ENCODE peak calls at places on chromosomes 3 and 15, in seven cellular contexts. T is cardiac fibroblast, A is foreskin fibroblast, L is AG04450, Z is left ventricle myocardium inferior, E is heart right ventricle, H is spleen. B is an unnamed sample.
A peak's percentile ranks its signal among the peaks of the same experiment; 100 is the strongest.

GRCh38 chr15:88274534-88275460 is 18.3 kb upstream of the NTRK3 start:
- DNase-seq in T (peak; percentile 74), A (peak; percentile 64), L (peak; percentile 21), Z (peak; percentile 32), E (peak; percentile 43), H (peak; percentile 79), B (peak; percentile 17)

GRCh38 chr3:78571486-78571885 is 1196.3 kb downstream of the ROBO1 start:
- DNase-seq in T (no peak), A (no peak), L (no peak), Z (no peak), E (no peak), H (no peak), B (no peak)

GRCh38 chr15:62783303-62783957 is 259.1 kb upstream of the TPM1 start:
- DNase-seq in T (peak; percentile 66), A (peak; percentile 89), L (peak; percentile 75), Z (no peak), E (no peak), H (no peak), B (peak; percentile 80)

GRCh38 chr15:66254364-66255292 is 1.1 kb upstream of the MEGF11 start:
- DNase-seq in T (no peak), A (no peak), L (no peak), Z (no peak), E (no peak), H (no peak), B (no peak)

GRCh38 chr3:132268956-132269355 is 48.3 kb upstream of the ACP3 start:
- DNase-seq in T (peak; percentile 60), A (peak; percentile 69), L (peak; percentile 4), Z (no peak), E (no peak), H (no peak), B (no peak)

GRCh38 chr3:182045721-182046120 is 334.0 kb downstream of the SOX2 start:
- DNase-seq in T (no peak), A (no peak), L (no peak), Z (no peak), E (no peak), H (no peak), B (no peak)

GRCh38 chr3:41317718-41318117 is 118.4 kb downstream of the CTNNB1 start:
- DNase-seq in T (peak; percentile 37), A (peak; percentile 47), L (no peak), Z (no peak), E (no peak), H (no peak), B (peak; percentile 32)

GRCh38 chr3:186213946-186214345 is 105.1 kb upstream of the ETV5 start:
- DNase-seq in T (no peak), A (no peak), L (no peak), Z (no peak), E (no peak), H (no peak), B (peak; percentile 10)

GRCh38 chr3:132805071-132805470 is 82.9 kb upstream of the NPHP3 start:
- DNase-seq in T (no peak), A (no peak), L (no peak), Z (no peak), E (no peak), H (no peak), B (no peak)

GRCh38 chr15:78146437-78147154 is 2.6 kb upstream of the IDH3A start:
- DNase-seq in T (no peak), A (peak; percentile 19), L (no peak), Z (no peak), E (no peak), H (no peak), B (no peak)

GRCh38 chr3:161403251-161403650 is 31.9 kb upstream of the SPTSSB start:
- DNase-seq in T (peak; percentile 6), A (peak; percentile 61), L (no peak), Z (no peak), E (no peak), H (no peak), B (no peak)

GRCh38 chr3:160409812-160410610 is 10.6 kb downstream of the SMC4 start:
- DNase-seq in T (peak; percentile 64), A (no peak), L (no peak), Z (no peak), E (no peak), H (no peak), B (no peak)

GRCh38 chr15:85607842-85608241 is 186.9 kb downstream of the KLHL25 start:
- DNase-seq in T (peak; percentile 84), A (peak; percentile 92), L (peak; percentile 54), Z (no peak), E (peak; percentile 65), H (no peak), B (no peak)

GRCh38 chr3:151864423-151865101 is 8.9 kb upstream of the SUCNR1 start:
- DNase-seq in T (peak; percentile 90), A (peak; percentile 79), L (peak; percentile 30), Z (no peak), E (no peak), H (no peak), B (peak; percentile 68)

GRCh38 chr15:68794869-68795268 is 25.8 kb downstream of the ANP32A start:
- DNase-seq in T (peak; percentile 14), A (peak; percentile 37), L (no peak), Z (no peak), E (no peak), H (no peak), B (no peak)

GRCh38 chr15:45551691-45552090 is 29.1 kb upstream of the SLC30A4 start:
- DNase-seq in T (no peak), A (peak; percentile 65), L (no peak), Z (no peak), E (no peak), H (no peak), B (no peak)

GRCh38 chr3:59831394-59831793 is 781.6 kb upstream of the CFAP20DC start:
- DNase-seq in T (no peak), A (no peak), L (no peak), Z (no peak), E (no peak), H (no peak), B (no peak)

GRCh38 chr3:114848643-114849350 is 298.3 kb downstream of the ZBTB20 start:
- DNase-seq in T (no peak), A (no peak), L (no peak), Z (no peak), E (no peak), H (no peak), B (no peak)

GRCh38 chr15:73368301-73369072 is at the start of gene HCN4:
- DNase-seq in T (no peak), A (peak; percentile 16), L (no peak), Z (peak; percentile 47), E (no peak), H (no peak), B (no peak)
- H3K4me3 ChIP-seq in T (no peak within 1 kb of the TSS), A (no peak within 1 kb of the TSS), L (no peak within 1 kb of the TSS), Z (peak within 1 kb of the TSS; percentile 69), E (peak within 1 kb of the TSS; percentile 55), H (no peak within 1 kb of the TSS), B (no peak within 1 kb of the TSS)

DNA sequence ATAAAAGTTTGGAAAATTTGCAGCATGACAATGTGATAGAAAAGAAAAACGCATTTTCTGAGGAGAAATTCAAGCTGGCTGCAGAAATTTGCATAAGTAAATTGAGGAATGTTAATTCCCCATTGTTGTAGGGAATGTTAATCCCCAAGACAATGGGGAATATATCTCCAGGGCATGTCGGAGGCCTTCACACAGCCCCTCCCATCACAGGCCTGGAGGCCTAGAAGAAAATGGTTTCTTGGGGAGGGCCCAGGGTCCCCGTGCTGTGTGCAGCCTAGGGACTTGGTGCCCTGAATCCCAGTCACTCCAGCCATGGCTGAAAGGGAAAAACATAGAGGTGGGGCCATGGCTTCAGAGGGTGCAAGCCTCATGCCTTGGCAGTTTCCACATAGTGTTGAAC is 101.1 kb downstream of the BOC start:
- DNase-seq in T (no peak), A (no peak), L (no peak), Z (no peak), E (no peak), H (no peak), B (no peak)
- TF ChIP-seq CTCF in T (no peak), A (no peak), L (no peak), Z (no peak), E (no peak), H (no peak), B (no peak)

GRCh38 chr15:57504599-57504940 is 87.1 kb upstream of the MYZAP start:
- DNase-seq in T (no peak), A (no peak), L (no peak), Z (no peak), E (no peak), H (no peak), B (no peak)

GRCh38 chr15:57505949-57506391 is 85.7 kb upstream of the MYZAP start:
- DNase-seq in T (peak; percentile 90), A (peak; percentile 90), L (no peak), Z (peak; percentile 48), E (peak; percentile 74), H (no peak), B (no peak)

GRCh38 chr15:57503911-57504598 is 87.6 kb upstream of the MYZAP start:
- DNase-seq in T (peak; percentile 87), A (peak; percentile 69), L (no peak), Z (no peak), E (peak; percentile 57), H (no peak), B (no peak)

GRCh38 chr15:57506422-57506821 is 85.3 kb upstream of the MYZAP start:
- DNase-seq in T (no peak), A (no peak), L (no peak), Z (no peak), E (no peak), H (no peak), B (no peak)

DNA sequence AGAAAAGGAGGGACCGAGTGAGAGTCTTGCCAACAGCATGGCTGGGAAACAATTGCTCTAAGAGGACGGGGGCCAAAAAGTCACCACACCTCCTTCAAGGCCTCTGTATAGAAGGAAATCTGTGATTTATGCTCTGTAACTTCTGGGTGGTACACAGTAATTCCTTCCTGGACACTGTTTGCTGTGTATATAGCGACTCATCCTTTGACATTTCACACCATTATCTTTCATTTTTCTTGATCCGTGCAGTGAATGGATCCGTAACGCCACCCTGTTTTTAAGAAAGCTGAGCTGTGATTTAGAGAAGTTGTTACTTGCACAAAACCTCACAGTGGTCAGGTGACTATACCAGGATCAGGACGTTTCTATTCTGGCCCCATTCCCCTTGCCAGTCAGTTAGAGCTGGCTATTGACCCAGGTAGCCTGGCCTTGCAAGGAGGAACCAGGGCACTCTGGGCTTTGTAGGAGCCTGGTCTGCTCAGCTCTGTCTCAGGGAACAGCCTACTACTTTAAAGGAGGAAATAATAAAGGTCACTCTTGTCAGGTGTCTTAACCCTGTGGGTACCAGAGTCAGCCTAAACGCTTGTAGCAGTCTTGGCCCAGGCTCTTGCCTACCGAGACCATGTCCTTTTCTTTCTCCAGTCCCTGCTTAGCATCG is 86.5 kb upstream of the MYZAP start:
- DNase-seq in T (no peak), A (no peak), L (no peak), Z (no peak), E (no peak), H (no peak), B (no peak)
- H3K4me3 ChIP-seq in T (no peak overlapping the region), A (no peak overlapping the region), L (no peak overlapping the region), Z (no peak overlapping the region), E (no peak overlapping the region), H (no peak overlapping the region), B (no peak overlapping the region)

GRCh38 chr3:16178628-16178988 is 4.1 kb downstream of the GALNT15 start:
- DNase-seq in T (no peak), A (no peak), L (no peak), Z (no peak), E (no peak), H (no peak), B (no peak)
- TF ChIP-seq CTCF in T (no peak), A (no peak), L (no peak), Z (peak; percentile 29), E (peak; percentile 7), H (peak; percentile 38), B (no peak)

DNA sequence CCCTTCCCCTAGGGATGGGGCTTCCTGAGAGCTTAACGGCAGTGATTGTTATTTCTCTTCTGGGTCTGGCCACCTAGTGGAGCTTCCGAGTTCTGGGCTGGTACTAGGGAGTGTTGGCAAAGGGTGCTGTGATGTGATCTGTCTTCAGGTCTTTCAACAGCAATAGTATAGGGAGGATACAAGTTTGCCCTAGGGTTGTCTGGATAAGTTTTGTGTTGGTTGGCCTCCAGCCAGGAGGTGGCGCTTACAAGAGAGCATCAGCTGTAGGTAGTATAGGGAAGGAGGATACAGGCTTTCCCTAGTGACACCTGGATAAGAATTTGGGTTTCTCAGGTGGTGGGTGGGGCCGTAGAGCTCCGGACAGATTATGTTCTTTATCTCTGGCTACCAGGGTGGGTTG is 19.2 kb upstream of the CPOX start:
- DNase-seq in T (peak; percentile 10), A (no peak), L (no peak), Z (no peak), E (no peak), H (no peak), B (no peak)
- H3K4me3 ChIP-seq in T (no peak overlapping the region), A (no peak overlapping the region), L (no peak overlapping the region), Z (no peak overlapping the region), E (no peak overlapping the region), H (no peak overlapping the region), B (no peak overlapping the region)

B was measured in AG09309.